ENCODE peak calls at places on chromosomes 16 and 17, in seven cellular contexts. M, A, X, Q, O, V and D are unnamed samples.

GRCh38 chr16:66360624-66361324 is 5.7 kb upstream of the CDH5 start:
- DNase-seq in X (no peak), V (no peak), Q (no peak), O (no peak), A (peak), M (no peak), D (no peak)

GRCh38 chr16:69890114-69890890 is 60.8 kb upstream of the CLEC18A start:
- DNase-seq in V (peak), O (peak), X (peak), A (peak), Q (no peak), M (peak), D (peak)

GRCh38 chr16:73047536-73048291 is at the start of gene ZFHX3:
- DNase-seq in Q (no peak), V (no peak), X (peak), M (peak), O (no peak), A (peak), D (no peak)

GRCh38 chr16:1300664-1301476 is 8.6 kb upstream of the UBE2I start:
- DNase-seq in Q (peak), O (peak), A (peak), X (peak), M (peak), V (no peak), D (no peak)

GRCh38 chr17:19357351-19358140 is 5.0 kb downstream of the B9D1 start:
- DNase-seq in O (no peak), Q (no peak), A (no peak), V (no peak), X (no peak), M (no peak), D (no peak)

GRCh38 chr16:84284168-84284722 is 10.4 kb upstream of the WFDC1 start:
- DNase-seq in Q (no peak), O (no peak), V (no peak), A (peak), M (peak), X (no peak), D (no peak)

GRCh38 chr16:82317411-82318168 is 147.6 kb upstream of the MPHOSPH6 start:
- DNase-seq in V (no peak), O (no peak), X (no peak), M (no peak), Q (no peak), A (no peak), D (no peak)

GRCh38 chr17:82876602-82877391 is 37.0 kb upstream of the ZNF750 start:
- DNase-seq in M (peak), O (no peak), X (peak), Q (peak), V (peak), A (peak), D (peak)